ENCODE peak calls at places on chromosomes 5 and 9, in seven cellular contexts. B is GM12865, H is ovary, F is pancreas, W is body of pancreas, C is cardiac fibroblast, D is foreskin fibroblast. X is an unnamed sample.
A peak's percentile ranks its signal among the peaks of the same experiment; 100 is the strongest.

GRCh38 chr9:87285183-87285582 is 212.5 kb upstream of the DAPK1 start:
- DNase-seq in C (peak; percentile 81), F (peak; percentile 39), W (peak; percentile 31), B (no peak), D (no peak), H (peak; percentile 63), X (no peak)

GRCh38 chr5:14109771-14110170 is 33.4 kb upstream of the TRIO start:
- DNase-seq in B (no peak), D (peak; percentile 20), F (no peak), W (no peak), H (no peak), C (peak; percentile 16), X (no peak)

GRCh38 chr5:43294226-43294625 is 19.0 kb downstream of the HMGCS1 start:
- DNase-seq in D (peak; percentile 61), C (peak; percentile 47), F (no peak), W (no peak), H (no peak), B (no peak), X (no peak)

GRCh38 chr9:86732514-86732913 is 214.8 kb downstream of the GAS1 start:
- DNase-seq in H (no peak), B (no peak), D (peak; percentile 95), W (peak; percentile 36), C (peak; percentile 93), F (no peak), X (peak; percentile 96)

GRCh38 chr5:178363501-178364325 is 131.1 kb upstream of the PHYKPL start:
- DNase-seq in W (no peak), H (no peak), C (no peak), B (no peak), F (no peak), D (no peak), X (no peak)

GRCh38 chr9:17402309-17402708 is 176.6 kb upstream of the SH3GL2 start:
- DNase-seq in W (no peak), H (no peak), D (peak; percentile 6), F (no peak), C (peak; percentile 38), B (peak; percentile 6), X (peak; percentile 48)

GRCh38 chr5:42516282-42517042 is 93.2 kb downstream of the GHR start:
- DNase-seq in B (no peak), W (no peak), C (no peak), D (no peak), H (no peak), F (no peak), X (no peak)

GRCh38 chr9:79165006-79165405 is 406.8 kb upstream of the TLE4 start:
- DNase-seq in H (no peak), B (no peak), W (no peak), F (no peak), D (peak; percentile 62), C (peak; percentile 28), X (peak; percentile 77)

GRCh38 chr5:175687231-175687701 is 29.4 kb downstream of the HRH2 start:
- DNase-seq in F (peak; percentile 63), B (no peak), D (no peak), H (no peak), W (peak; percentile 75), C (peak; percentile 5), X (no peak)

GRCh38 chr9:134205636-134206316 is 41.4 kb upstream of the RNU6ATAC start:
- DNase-seq in C (peak; percentile 95), B (no peak), H (no peak), D (peak; percentile 71), F (peak; percentile 16), W (peak; percentile 38), X (no peak)

GRCh38 chr5:141783599-141784296 is 94.5 kb downstream of the PCDH1 start:
- DNase-seq in B (no peak), C (no peak), W (no peak), F (no peak), D (no peak), H (no peak), X (peak; percentile 92)

DNA sequence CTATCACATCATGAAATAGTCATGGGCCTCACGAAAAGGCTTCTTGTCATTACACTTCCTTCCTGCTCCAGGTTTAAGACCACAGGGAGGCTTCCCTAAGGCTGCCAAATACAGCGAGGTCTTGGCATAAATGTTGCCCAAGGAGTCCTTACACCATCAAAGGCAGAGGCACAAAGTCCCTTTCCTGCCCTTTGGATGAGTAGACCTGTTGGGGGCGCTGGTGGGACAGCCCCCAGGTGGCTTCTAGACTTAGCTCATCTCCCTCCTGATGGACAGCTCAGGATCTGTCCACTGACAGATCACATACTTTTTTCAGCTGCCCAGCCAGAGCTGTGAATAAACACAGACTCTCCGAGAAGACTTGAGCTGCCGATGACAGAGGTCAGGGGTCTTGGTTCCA is 15.5 kb upstream of the MEGF9 start:
- DNase-seq in H (no peak), B (peak; percentile 37), C (peak; percentile 40), F (no peak), W (no peak), D (no peak), X (peak; percentile 7)
- TF ChIP-seq CTCF in H (no peak), B (peak; percentile 26), C (peak; percentile 16), F (no peak), W (no peak), D (no peak), X (no peak)

DNA sequence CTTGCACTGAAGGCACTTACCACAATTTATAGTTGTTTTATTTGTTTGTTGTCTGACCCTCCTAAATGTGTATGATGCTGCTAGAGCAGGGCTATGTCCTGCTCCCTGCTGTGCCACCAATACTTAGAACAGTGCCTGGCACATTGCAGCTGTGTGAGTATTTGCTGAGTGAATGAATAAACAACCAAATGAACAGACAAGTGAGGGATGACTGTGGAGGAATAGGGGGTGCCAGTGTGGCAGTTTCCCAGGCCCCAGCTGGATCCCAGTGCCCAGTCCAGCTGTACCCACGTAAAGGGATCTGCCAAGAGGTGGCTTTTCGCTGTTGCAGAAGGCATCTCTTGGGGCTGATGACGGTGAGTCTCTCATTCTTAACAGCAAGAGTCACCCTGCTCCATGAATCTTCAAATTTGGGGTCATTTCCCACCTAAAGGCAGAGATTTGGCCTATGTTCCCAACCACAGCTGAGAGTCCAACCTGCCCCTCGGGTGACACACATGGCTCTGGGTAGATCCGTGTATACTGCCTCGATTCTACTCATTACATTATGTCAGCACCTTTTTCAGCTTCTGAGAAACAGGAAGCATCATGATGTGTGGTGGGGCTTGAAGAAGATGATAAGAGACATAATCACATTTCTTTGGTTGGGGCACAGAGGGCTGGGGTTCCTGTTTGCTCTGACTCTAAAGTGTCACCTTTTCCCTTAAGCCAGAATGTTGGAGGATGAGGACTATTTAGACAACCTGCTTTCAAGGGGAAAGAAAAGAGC is 14.3 kb downstream of the IL5 start:
- DNase-seq in H (no peak), D (no peak), F (no peak), B (peak; percentile 12), W (no peak), C (no peak), X (no peak)
- H3K4me3 ChIP-seq in H (no peak overlapping the region), D (no peak overlapping the region), F (no peak overlapping the region), B (no peak overlapping the region), W (no peak overlapping the region), C (no peak overlapping the region), X (no peak overlapping the region)

GRCh38 chr9:77212801-77213200 is 35.5 kb downstream of the VPS13A start:
- DNase-seq in D (no peak), W (no peak), H (no peak), F (no peak), C (no peak), B (no peak), X (no peak)

GRCh38 chr9:77218612-77219011 is 41.3 kb downstream of the VPS13A start:
- DNase-seq in F (no peak), B (no peak), H (no peak), C (peak; percentile 60), D (peak; percentile 76), W (no peak), X (peak; percentile 65)

GRCh38 chr9:77211561-77211960 is 34.2 kb downstream of the VPS13A start:
- DNase-seq in H (no peak), F (no peak), B (no peak), W (no peak), D (no peak), C (no peak), X (peak; percentile 74)

GRCh38 chr9:77221431-77221830 is 44.1 kb downstream of the VPS13A start:
- DNase-seq in W (no peak), D (peak; percentile 2), C (no peak), B (no peak), F (no peak), H (no peak), X (no peak)

GRCh38 chr9:77215874-77216273 is 38.5 kb downstream of the VPS13A start:
- DNase-seq in F (no peak), H (no peak), D (peak; percentile 41), B (no peak), C (peak; percentile 40), W (no peak), X (peak; percentile 22)
- TF ChIP-seq CTCF in F (no peak), H (no peak), D (no peak), B (no peak), C (peak; percentile 22), W (no peak), X (peak; percentile 53)

DNA sequence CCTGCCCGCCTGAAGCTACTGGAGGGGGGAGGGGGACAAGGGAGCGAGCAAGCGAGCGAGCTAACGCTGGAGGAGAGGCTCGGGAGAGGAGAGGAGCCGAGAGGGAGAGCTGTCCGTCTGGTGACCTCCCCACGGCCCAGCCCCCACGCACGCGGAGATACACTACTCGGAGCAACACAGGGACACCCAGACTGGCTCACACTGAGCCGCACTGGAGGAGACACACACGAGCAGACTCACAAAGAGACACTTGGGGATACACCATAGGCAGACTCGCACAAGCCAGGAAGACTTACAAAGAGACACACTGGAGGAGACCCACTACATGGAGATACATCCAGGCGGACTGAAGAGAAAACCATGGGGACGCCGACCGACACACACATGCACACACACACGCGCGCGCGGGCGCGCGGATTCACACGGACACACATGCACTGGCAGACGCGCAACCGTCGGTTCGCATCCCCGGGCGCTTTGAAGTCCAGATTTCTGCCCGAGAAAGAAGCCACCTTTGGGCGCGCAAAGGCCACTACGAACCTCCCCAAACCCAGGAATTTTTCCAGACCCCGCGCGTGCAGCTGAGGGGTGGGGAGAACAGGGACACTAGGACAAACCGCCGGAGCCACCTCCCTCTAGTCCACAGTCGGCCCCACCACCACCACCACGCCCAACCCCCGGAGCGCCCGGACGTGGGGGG is 703 bp downstream of the CNTFR start:
- DNase-seq in B (no peak), H (no peak), F (no peak), D (no peak), C (no peak), W (no peak), X (no peak)
- H3K4me3 ChIP-seq in B (no peak overlapping the region), H (peak overlapping the region; percentile 46), F (no peak overlapping the region), D (no peak overlapping the region), C (peak overlapping the region; percentile 22), W (no peak overlapping the region), X (no peak overlapping the region)

GRCh38 chr5:23330726-23331125 is 176.7 kb upstream of the PRDM9 start:
- DNase-seq in C (no peak), D (no peak), H (no peak), F (no peak), W (no peak), B (no peak), X (peak; percentile 71)

GRCh38 chr5:23332650-23333251 is 174.7 kb upstream of the PRDM9 start:
- DNase-seq in H (no peak), D (no peak), F (no peak), C (peak; percentile 46), B (no peak), W (no peak), X (peak; percentile 53)
- TF ChIP-seq CTCF in H (no peak), D (no peak), F (no peak), C (peak; percentile 27), B (no peak), W (no peak), X (peak; percentile 58)